ENCODE peak calls at places on chromosome 22, in six cellular contexts. I, U, W, G, E and O are unnamed samples.

GRCh38 chr22:27991586-27992293 is 72.7 kb upstream of the PITPNB start:
- DNase-seq in E (no peak), I (no peak), W (no peak), U (no peak), G (no peak), O (no peak)

GRCh38 chr22:45758603-45759002 is 87.0 kb downstream of the ATXN10 start:
- DNase-seq in E (no peak), I (no peak), U (no peak), W (no peak), G (no peak), O (no peak)

GRCh38 chr22:29641781-29642355 is 38.4 kb downstream of the NF2 start:
- DNase-seq in I (no peak), U (no peak), G (no peak), W (no peak), E (no peak), O (no peak)

GRCh38 chr22:32698926-32699619 is 102.4 kb upstream of the TIMP3 start:
- DNase-seq in I (no peak), G (no peak), E (no peak), W (no peak), U (no peak), O (no peak)

GRCh38 chr22:45051419-45051818 is 41.6 kb upstream of the PHF21B start:
- DNase-seq in E (no peak), W (no peak), U (no peak), G (no peak), I (no peak), O (no peak)

GRCh38 chr22:17103351-17103750 is 17.8 kb downstream of the TMEM121B start:
- DNase-seq in G (no peak), W (no peak), I (no peak), U (no peak), E (no peak), O (no peak)

GRCh38 chr22:24450600-24450999 is 23.2 kb downstream of the ADORA2A start:
- DNase-seq in E (no peak), I (no peak), G (no peak), U (peak; percentile 83), W (no peak), O (no peak)

GRCh38 chr22:39617342-39617741 is 46.8 kb downstream of the CACNA1I start:
- DNase-seq in U (no peak), I (no peak), G (no peak), W (no peak), E (no peak), O (no peak)

GRCh38 chr22:24333301-24333700 is 62.7 kb downstream of the SPECC1L start:
- DNase-seq in E (no peak), I (no peak), W (no peak), U (no peak), G (no peak), O (no peak)

GRCh38 chr22:22050141-22050775 is 67.7 kb upstream of the TOP3B start:
- DNase-seq in E (no peak), U (no peak), W (no peak), G (no peak), I (no peak), O (no peak)

GRCh38 chr22:44730490-44731356 is 21.7 kb upstream of the ARHGAP8 start:
- DNase-seq in W (no peak), G (no peak), I (no peak), E (no peak), U (no peak), O (no peak)

GRCh38 chr22:38292694-38293093 is 19.9 kb upstream of the TMEM184B start:
- DNase-seq in U (no peak), E (no peak), W (no peak), G (no peak), I (no peak), O (no peak)

GRCh38 chr22:32265882-32266767 is 11.0 kb upstream of the SLC5A4 start:
- DNase-seq in U (peak; percentile 81), I (peak; percentile 77), E (peak; percentile 56), G (peak; percentile 9), W (peak; percentile 78), O (no peak)

GRCh38 chr22:44304354-44304753 is 8.4 kb downstream of the SHISAL1 start:
- DNase-seq in I (no peak), E (no peak), G (no peak), U (no peak), W (no peak), O (no peak)

GRCh38 chr22:37105154-37105553 is 4.4 kb downstream of the TMPRSS6 start:
- DNase-seq in G (no peak), I (no peak), W (no peak), U (no peak), E (no peak), O (no peak)

GRCh38 chr22:40808018-40808841 is 10.9 kb downstream of the SLC25A17 start:
- DNase-seq in G (no peak), U (peak; percentile 45), E (no peak), I (no peak), W (no peak), O (no peak)

GRCh38 chr22:38943181-38943580 is 14.2 kb upstream of the APOBEC3A start:
- DNase-seq in W (no peak), U (no peak), E (no peak), G (no peak), I (no peak), O (no peak)

GRCh38 chr22:43127166-43127908 is 15.9 kb downstream of the MCAT start:
- DNase-seq in E (no peak), I (peak; percentile 91), U (no peak), G (no peak), W (no peak), O (no peak)

GRCh38 chr22:49894321-49895072 is 23.7 kb downstream of the ALG12 start:
- DNase-seq in U (no peak), W (no peak), E (no peak), G (no peak), I (no peak), O (no peak)

GRCh38 chr22:37070744-37071143 is 19.2 kb downstream of the KCTD17 start:
- DNase-seq in W (no peak), E (no peak), I (no peak), G (no peak), U (no peak), O (no peak)

GRCh38 chr22:24289138-24289537 is 18.5 kb downstream of the SPECC1L start:
- DNase-seq in G (no peak), W (no peak), E (no peak), I (no peak), U (peak; percentile 55), O (no peak)

GRCh38 chr22:44026630-44027511 is 2.8 kb downstream of the PARVB start:
- DNase-seq in W (peak; percentile 42), E (peak; percentile 42), U (peak; percentile 88), G (no peak), I (no peak), O (peak; percentile 89)

GRCh38 chr22:20537325-20537756 is 29.9 kb downstream of the MED15 start:
- DNase-seq in W (no peak), I (no peak), G (no peak), U (no peak), E (no peak), O (no peak)

GRCh38 chr22:38412435-38413084 is 42.4 kb downstream of the KCNJ4 start:
- DNase-seq in W (peak; percentile 43), I (peak; percentile 46), G (no peak), U (no peak), E (peak; percentile 27), O (no peak)

GRCh38 chr22:22226448-22227187 is 18.0 kb upstream of the VPREB1 start:
- DNase-seq in E (no peak), I (no peak), W (no peak), G (no peak), U (no peak), O (no peak)